ENCODE peak calls at places on chromosomes 4 and X, in six cellular contexts. Q is brain pericyte; M is T-helper 2 cell; E is posterior cingulate gyrus; H is SJSA1; D is activated CD8-positive, alpha-beta memory T cell treated with anti-CD3 and anti-CD28 coated beads for 48 hours. U is an unnamed sample.

GRCh38 chrX:129755779-129756650 is 17.2 kb downstream of the XPNPEP2 start:
- DNase-seq in Q (no peak), M (no peak), E (no peak), H (no peak), D (no peak), U (no peak)

GRCh38 chrX:94871640-94872039 is 1197.6 kb downstream of the FAM133A start:
- DNase-seq in Q (no peak), M (no peak), E (no peak), H (no peak), D (no peak), U (no peak)

GRCh38 chrX:12791253-12792228 is at the start of gene PRPS2:
- DNase-seq in Q (no peak), M (peak), E (peak), H (peak), D (peak), U (peak)

GRCh38 chr4:155319506-155319905 is 57.3 kb downstream of the MAP9 start:
- DNase-seq in Q (no peak), M (no peak), E (no peak), H (no peak), D (no peak), U (no peak)

GRCh38 chrX:20263474-20263873 is 3.2 kb downstream of the RPS6KA3 start:
- DNase-seq in Q (no peak), M (peak), E (no peak), H (peak), D (no peak), U (no peak)

GRCh38 chr4:94135701-94136100 is 72.0 kb upstream of the SMARCAD1 start:
- DNase-seq in Q (no peak), M (no peak), E (no peak), H (no peak), D (no peak), U (no peak)

GRCh38 chrX:16646366-16647168 is 3.4 kb upstream of the S100G start:
- DNase-seq in Q (no peak), M (no peak), E (no peak), H (no peak), D (no peak), U (no peak)

GRCh38 chr4:153409924-153410501 is 56.1 kb upstream of the TMEM131L start:
- DNase-seq in Q (no peak), M (no peak), E (no peak), H (no peak), D (no peak), U (no peak)

GRCh38 chr4:18938343-18939109 is 917.0 kb upstream of the LCORL start:
- DNase-seq in Q (peak), M (no peak), E (no peak), H (no peak), D (no peak), U (no peak)

GRCh38 chrX:36961590-36961989 is 46.6 kb upstream of the FAM47C start:
- DNase-seq in Q (no peak), M (no peak), E (no peak), H (no peak), D (no peak), U (no peak)

GRCh38 chr4:6394671-6395081 is 77.7 kb downstream of the PPP2R2C start:
- DNase-seq in Q (no peak), M (no peak), E (no peak), H (no peak), D (no peak), U (no peak)

U was measured in H1.